ENCODE peak calls at places on chromosome 17, in eight cellular contexts. V is OCI-LY7; N is skeletal muscle cell; L is cardiac fibroblast; F is stimulated activated CD8-positive, alpha-beta memory T cell treated with anti-CD3 and anti-CD28 coated beads, Interleukin-4, amount 100 ng/mL, for 24 hours; K is lower leg skin; A is activated T-cell treated with anti-CD3 and anti-CD28 coated beads, Interleukin-2, amount 50 U/mL, for 1 hour; U is HAP-1. S is an unnamed sample.

GRCh38 chr17:40242774-40243173 is 23.7 kb downstream of the WIPF2 start:
- DNase-seq in V (no peak), N (no peak), L (no peak), F (no peak), K (no peak), A (no peak), U (no peak), S (no peak)

GRCh38 chr17:36641877-36642845 is 40.8 kb downstream of the MRM1 start:
- DNase-seq in V (no peak), N (no peak), L (no peak), F (no peak), K (no peak), A (no peak), U (no peak), S (no peak)

GRCh38 chr17:50925296-50925891 is 59.2 kb upstream of the TOB1 start:
- DNase-seq in V (no peak), N (no peak), L (no peak), F (no peak), K (no peak), A (no peak), U (no peak), S (no peak)

GRCh38 chr17:78226752-78227454 is 4.5 kb upstream of the TMEM235 start:
- DNase-seq in V (no peak), N (no peak), L (no peak), F (no peak), K (no peak), A (no peak), U (no peak), S (no peak)

GRCh38 chr17:18261659-18262058 is 1.2 kb downstream of the MIEF2 start:
- DNase-seq in V (no peak), N (no peak), L (no peak), F (no peak), K (no peak), A (no peak), U (no peak), S (no peak)

GRCh38 chr17:83155128-83156081 is 76.0 kb downstream of the METRNL start:
- DNase-seq in V (no peak), N (peak; percentile 48), L (peak; percentile 37), F (no peak), K (peak; percentile 78), A (no peak), U (no peak), S (no peak)

GRCh38 chr17:83036193-83036592 is 43.2 kb upstream of the METRNL start:
- DNase-seq in V (no peak), N (no peak), L (no peak), F (no peak), K (no peak), A (no peak), U (no peak), S (no peak)

GRCh38 chr17:7048968-7049367 is 5.1 kb upstream of the SLC16A11 start:
- DNase-seq in V (no peak), N (no peak), L (no peak), F (no peak), K (no peak), A (no peak), U (no peak), S (no peak)

GRCh38 chr17:43766413-43767052 is 7.9 kb upstream of the SOST start:
- DNase-seq in V (peak; percentile 45), N (no peak), L (peak; percentile 67), F (peak; percentile 18), K (peak; percentile 45), A (peak; percentile 64), U (peak; percentile 34), S (no peak)

GRCh38 chr17:28151001-28151400 is 108.5 kb downstream of the NLK start:
- DNase-seq in V (no peak), N (no peak), L (no peak), F (no peak), K (no peak), A (no peak), U (no peak), S (no peak)

GRCh38 chr17:65737451-65737850 is 176.0 kb upstream of the AXIN2 start:
- DNase-seq in V (no peak), N (no peak), L (no peak), F (no peak), K (no peak), A (no peak), U (no peak), S (no peak)

GRCh38 chr17:79192503-79193500 is 118.2 kb downstream of the ENGASE start:
- DNase-seq in V (peak; percentile 16), N (no peak), L (peak; percentile 41), F (no peak), K (no peak), A (peak; percentile 25), U (no peak), S (no peak)

GRCh38 chr17:71229036-71229435 is 891.8 kb upstream of the SOX9 start:
- DNase-seq in V (no peak), N (no peak), L (no peak), F (no peak), K (no peak), A (no peak), U (no peak), S (no peak)

GRCh38 chr17:58056476-58056875 is 26.7 kb upstream of the DYNLL2 start:
- DNase-seq in V (no peak), N (no peak), L (no peak), F (no peak), K (no peak), A (no peak), U (no peak), S (no peak)

GRCh38 chr17:65085397-65085796 is 28.9 kb upstream of the GNA13 start:
- DNase-seq in V (peak; percentile 42), N (no peak), L (peak; percentile 35), F (no peak), K (no peak), A (no peak), U (no peak), S (no peak)

GRCh38 chr17:4931974-4932373 is at the start of gene GP1BA:
- DNase-seq in V (no peak), N (no peak), L (no peak), F (no peak), K (no peak), A (no peak), U (no peak), S (no peak)

S was measured in GM12892.